ENCODE peak calls at places on chromosomes 5 and 9, in ten cellular contexts. J is IMR-90, I is lower leg skin, W is body of pancreas, C is HepG2, A is stomach, R is esophagus squamous epithelium, T is transverse colon, G is thyroid gland, X is ovary. Y is an unnamed sample.

GRCh38 chr5:91018185-91018584 is 364.9 kb downstream of the ARRDC3 start:
- DNase-seq in I (no peak), G (peak; percentile 6), C (no peak), R (no peak), A (no peak), W (no peak), T (no peak), X (no peak), J (peak; percentile 27), Y (peak; percentile 47)

GRCh38 chr9:4887556-4887955 is 94.8 kb downstream of the RCL1 start:
- DNase-seq in J (peak; percentile 65), A (no peak), C (no peak), W (no peak), G (peak; percentile 83), I (peak; percentile 54), X (peak; percentile 32), R (no peak), T (no peak), Y (no peak)

GRCh38 chr9:125550216-125550614 is 156.8 kb downstream of the MAPKAP1 start:
- DNase-seq in J (peak; percentile 17), T (no peak), G (no peak), I (no peak), X (no peak), A (no peak), W (no peak), R (no peak), C (peak; percentile 7), Y (no peak)

GRCh38 chr5:74594172-74595040 is 46.1 kb downstream of the ENC1 start:
- DNase-seq in J (peak; percentile 29), T (no peak), A (no peak), I (no peak), C (no peak), R (no peak), X (no peak), G (no peak), W (no peak), Y (no peak)

GRCh38 chr9:98811051-98811650 is 3.7 kb downstream of the GALNT12 start:
- DNase-seq in W (no peak), R (no peak), X (no peak), I (no peak), T (no peak), A (no peak), C (no peak), J (peak; percentile 96), G (no peak), Y (no peak)

GRCh38 chr9:27791311-27791710 is 218.0 kb upstream of the C9orf72 start:
- DNase-seq in J (no peak), T (no peak), W (no peak), A (no peak), C (no peak), G (no peak), X (no peak), I (no peak), R (no peak), Y (no peak)

GRCh38 chr9:35481347-35481975 is 8.4 kb upstream of the RUSC2 start:
- DNase-seq in A (peak; percentile 70), G (peak; percentile 37), W (peak; percentile 80), T (peak; percentile 54), I (peak; percentile 38), X (no peak), R (no peak), J (peak; percentile 75), C (peak; percentile 54), Y (peak; percentile 27)

GRCh38 chr9:111481885-111482636 is 2.1 kb downstream of the ECPAS start:
- DNase-seq in A (no peak), G (no peak), T (no peak), R (no peak), I (no peak), X (no peak), J (peak; percentile 63), C (peak; percentile 62), W (no peak), Y (peak; percentile 57)

GRCh38 chr5:167918492-167919267 is 372.8 kb upstream of the WWC1 start:
- DNase-seq in A (no peak), W (no peak), T (no peak), X (no peak), G (no peak), J (no peak), C (no peak), I (no peak), R (no peak), Y (no peak)

GRCh38 chr5:134554319-134555222 is 29.1 kb downstream of the JADE2 start:
- DNase-seq in I (no peak), R (no peak), W (peak; percentile 47), X (peak; percentile 59), T (peak; percentile 44), J (peak; percentile 82), A (peak; percentile 64), C (no peak), G (peak; percentile 91), Y (peak; percentile 70)
- TF ChIP-seq POLR2A in I (no peak), R (no peak), W (no peak), X (no peak), T (no peak), J (no peak), A (no peak), C (no peak), G (no peak), Y (no peak)

GRCh38 chr5:51632027-51632426 is 248.8 kb downstream of the ISL1 start:
- DNase-seq in J (no peak), C (no peak), I (no peak), G (no peak), X (no peak), A (no peak), R (no peak), T (no peak), W (no peak), Y (no peak)

DNA sequence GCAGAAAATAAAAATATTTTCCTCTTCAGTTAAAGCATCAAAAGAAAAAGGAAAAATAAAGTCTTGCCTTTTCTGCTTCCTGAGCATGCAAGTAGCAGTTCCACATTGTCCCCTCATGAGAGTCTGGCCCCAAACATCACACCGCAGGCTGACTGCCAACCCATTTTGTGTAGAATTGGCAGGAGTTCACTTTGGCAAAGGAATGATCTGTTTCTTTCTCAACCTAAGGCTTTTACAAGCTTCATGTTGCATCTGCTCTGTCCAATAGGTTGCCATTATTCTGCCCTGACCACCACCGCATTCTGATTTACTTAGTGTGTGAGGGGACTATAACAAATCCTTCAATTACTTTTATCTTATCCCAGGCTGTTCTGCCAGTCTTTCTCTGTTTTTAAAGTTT is 249.5 kb downstream of the ISL1 start:
- DNase-seq in W (no peak), T (no peak), J (no peak), C (no peak), G (peak; percentile 82), I (no peak), R (no peak), X (no peak), A (peak; percentile 26), Y (no peak)
- TF ChIP-seq POLR2A in W (no peak), T (no peak), J (no peak), C (no peak), G (no peak), I (no peak), R (no peak), X (no peak), A (no peak), Y (no peak)

DNA sequence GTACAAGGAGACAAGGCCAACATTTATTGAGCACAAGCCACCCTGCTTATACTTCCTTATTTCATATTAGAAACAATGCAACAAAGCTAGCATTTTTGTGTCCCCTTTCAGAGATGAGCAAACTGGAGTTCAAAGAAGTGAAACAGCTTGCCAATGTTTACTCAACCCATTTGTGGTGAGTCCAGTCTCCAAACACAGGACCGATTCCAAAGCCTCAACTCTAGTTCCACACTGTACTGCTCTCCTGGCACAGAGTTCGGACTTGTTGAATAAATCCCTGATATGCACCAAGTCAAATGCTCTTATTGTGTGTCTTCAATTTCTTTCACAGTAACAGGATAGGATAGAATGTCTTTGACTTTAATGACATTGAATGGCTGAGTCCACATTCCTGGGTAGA is 604.8 kb upstream of the BRINP1 start:
- DNase-seq in G (no peak), X (no peak), J (no peak), C (peak; percentile 37), I (no peak), A (peak; percentile 27), W (no peak), R (no peak), T (no peak), Y (no peak)
- TF ChIP-seq POLR2A in G (no peak), X (no peak), J (no peak), C (no peak), I (no peak), A (no peak), W (no peak), R (no peak), T (no peak), Y (no peak)

GRCh38 chr5:119362714-119363113 is 6.9 kb downstream of the TNFAIP8 start:
- DNase-seq in W (no peak), R (no peak), J (no peak), C (no peak), T (no peak), A (no peak), I (no peak), G (no peak), X (no peak), Y (no peak)

GRCh38 chr5:119363271-119363670 is 7.5 kb downstream of the TNFAIP8 start:
- DNase-seq in I (no peak), J (no peak), G (no peak), X (no peak), R (no peak), A (no peak), W (no peak), C (no peak), T (no peak), Y (no peak)

GRCh38 chr5:119360905-119361605 is 5.2 kb downstream of the TNFAIP8 start:
- DNase-seq in X (no peak), I (no peak), J (peak; percentile 83), G (no peak), A (no peak), C (no peak), T (no peak), W (no peak), R (no peak), Y (no peak)

GRCh38 chr5:119359737-119360413 is 4.1 kb downstream of the TNFAIP8 start:
- DNase-seq in J (no peak), W (no peak), R (no peak), I (no peak), C (no peak), X (no peak), T (no peak), G (no peak), A (no peak), Y (no peak)

GRCh38 chr5:119361723-119362122 is 5.9 kb downstream of the TNFAIP8 start:
- DNase-seq in X (no peak), R (no peak), A (no peak), W (no peak), C (no peak), J (no peak), G (no peak), I (no peak), T (no peak), Y (no peak)
- TF ChIP-seq POLR2A in X (no peak), R (no peak), A (no peak), W (no peak), C (no peak), J (no peak), G (no peak), I (no peak), T (no peak), Y (no peak)